ENCODE peak calls at places on chromosomes 2 and 18, in ten cellular contexts. L is cardiac muscle cell, O is neural progenitor cell, D is GM23338, M is heart right ventricle, Z is K562, Y is mucosa of descending colon, R is Peyer's patch, I is body of pancreas, A is endodermal cell. V is an unnamed sample.

GRCh38 chr2:216083464-216084279 is 2.0 kb downstream of the TMEM169 start:
- DNase-seq in L (peak; percentile 78), O (peak; percentile 87), D (peak; percentile 73), M (no peak), Z (no peak), Y (no peak), R (no peak), I (no peak), A (peak; percentile 84), V (no peak)

GRCh38 chr2:148794558-148794957 is 80.5 kb upstream of the KIF5C start:
- DNase-seq in L (peak; percentile 14), O (no peak), D (no peak), M (no peak), Z (no peak), Y (no peak), R (no peak), I (no peak), A (no peak), V (no peak)

GRCh38 chr2:205768815-205769493 is 86.7 kb downstream of the NRP2 start:
- DNase-seq in L (peak; percentile 49), O (no peak), D (no peak), M (no peak), Z (no peak), Y (no peak), R (no peak), I (no peak), A (no peak), V (no peak)

GRCh38 chr2:103788875-103789715 is 1027.3 kb downstream of the TMEM182 start:
- DNase-seq in L (no peak), O (peak; percentile 85), D (peak; percentile 76), M (peak; percentile 22), Z (no peak), Y (peak; percentile 1), R (no peak), I (peak; percentile 68), A (peak; percentile 81), V (no peak)

GRCh38 chr2:3625186-3625585 is 30.3 kb downstream of the COLEC11 start:
- DNase-seq in L (no peak), O (no peak), D (no peak), M (peak; percentile 1), Z (no peak), Y (no peak), R (no peak), I (peak; percentile 3), A (no peak), V (peak; percentile 33)

GRCh38 chr2:43887176-43887575 is 48.4 kb downstream of the ABCG8 start:
- DNase-seq in L (no peak), O (no peak), D (no peak), M (no peak), Z (no peak), Y (no peak), R (no peak), I (peak; percentile 67), A (no peak), V (no peak)

GRCh38 chr2:105597831-105598293 is 146.8 kb upstream of the NCK2 start:
- DNase-seq in L (no peak), O (no peak), D (no peak), M (no peak), Z (no peak), Y (no peak), R (no peak), I (no peak), A (no peak), V (no peak)

GRCh38 chr2:239264838-239265651 is 135.8 kb downstream of the HDAC4 start:
- DNase-seq in L (peak; percentile 57), O (no peak), D (no peak), M (no peak), Z (peak; percentile 56), Y (peak; percentile 75), R (peak; percentile 52), I (no peak), A (no peak), V (peak; percentile 58)

GRCh38 chr18:35417223-35417622 is 40.1 kb upstream of the ZNF396 start:
- DNase-seq in L (no peak), O (no peak), D (no peak), M (no peak), Z (no peak), Y (no peak), R (no peak), I (no peak), A (no peak), V (no peak)

GRCh38 chr2:168705534-168706470 is 96.6 kb upstream of the NOSTRIN start:
- DNase-seq in L (peak; percentile 69), O (peak; percentile 38), D (peak; percentile 68), M (no peak), Z (no peak), Y (peak; percentile 37), R (no peak), I (no peak), A (peak; percentile 30), V (no peak)

GRCh38 chr2:33207336-33207735 is 260.6 kb downstream of the LTBP1 start:
- DNase-seq in L (no peak), O (no peak), D (no peak), M (no peak), Z (no peak), Y (no peak), R (no peak), I (no peak), A (no peak), V (no peak)

GRCh38 chr2:192194866-192195547 is at the start of gene TMEFF2:
- DNase-seq in L (peak; percentile 64), O (peak; percentile 96), D (peak; percentile 96), M (peak; percentile 61), Z (peak; percentile 50), Y (peak; percentile 12), R (peak; percentile 19), I (peak; percentile 26), A (peak; percentile 98), V (peak; percentile 62)

GRCh38 chr2:12141618-12142220 is 395.3 kb downstream of the LPIN1 start:
- DNase-seq in L (no peak), O (no peak), D (no peak), M (no peak), Z (no peak), Y (no peak), R (no peak), I (no peak), A (no peak), V (no peak)

GRCh38 chr18:26574958-26575864 is 26.9 kb upstream of the KCTD1 start:
- DNase-seq in L (peak; percentile 68), O (peak; percentile 66), D (peak; percentile 83), M (peak; percentile 5), Z (no peak), Y (peak; percentile 42), R (no peak), I (peak; percentile 32), A (peak; percentile 84), V (peak; percentile 36)
- H3K4me3 ChIP-seq in L (peak overlapping the region; percentile 11), O (peak overlapping the region; percentile 39), D (peak overlapping the region; percentile 41), M (peak overlapping the region; percentile 51), Z (no peak overlapping the region), Y (no peak overlapping the region), R (no peak overlapping the region), I (no peak overlapping the region), A (peak overlapping the region; percentile 72), V (peak overlapping the region; percentile 63)

DNA sequence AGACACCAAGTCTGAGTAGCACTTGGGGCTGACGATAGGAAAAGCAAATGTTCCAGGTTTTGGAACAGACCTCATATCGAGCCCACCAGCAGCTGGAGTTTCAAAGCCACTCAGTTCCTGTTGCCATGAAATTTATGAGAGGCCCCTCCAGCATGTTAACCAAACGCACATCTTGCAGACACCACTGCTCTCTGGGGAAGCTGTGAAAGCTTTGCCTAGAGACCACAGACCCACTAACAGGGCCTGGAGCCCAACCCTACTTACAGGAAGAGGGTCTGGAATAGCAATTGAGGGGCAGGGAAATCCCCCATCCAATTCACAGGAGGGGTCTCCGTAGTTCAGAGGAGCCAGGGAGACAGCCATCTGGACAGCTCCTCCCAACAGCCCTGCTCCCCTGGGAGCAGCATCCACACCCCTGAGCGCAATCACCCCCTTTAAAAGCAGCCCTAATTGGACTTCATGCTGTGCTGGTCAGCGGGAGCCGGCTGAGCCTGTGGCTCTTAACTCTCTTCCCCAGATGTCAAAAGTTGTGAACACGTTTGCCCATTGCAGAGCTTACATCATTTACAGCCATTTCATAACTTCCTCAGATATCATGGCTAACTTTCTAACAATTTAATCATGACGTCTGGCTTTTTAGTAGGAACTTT is 81.2 kb downstream of the TGFA start:
- DNase-seq in L (peak; percentile 39), O (peak; percentile 31), D (no peak), M (no peak), Z (no peak), Y (no peak), R (no peak), I (no peak), A (no peak), V (no peak)
- H3K4me1 ChIP-seq in L (peaks cover 50% of the 10 kb centered on the region), O (peaks cover 19% of the 10 kb centered on the region), D (no peaks in the 10 kb centered on the region), M (peaks cover 6% of the 10 kb centered on the region), Z (no peaks in the 10 kb centered on the region), Y (no peaks in the 10 kb centered on the region), R (no peaks in the 10 kb centered on the region), I (no peaks in the 10 kb centered on the region), A (peaks cover 6% of the 10 kb centered on the region), V (no peaks in the 10 kb centered on the region)

GRCh38 chr18:12837747-12838146 is 46.3 kb downstream of the PTPN2 start:
- DNase-seq in L (peak; percentile 73), O (no peak), D (no peak), M (no peak), Z (no peak), Y (no peak), R (no peak), I (no peak), A (no peak), V (no peak)

GRCh38 chr18:12838178-12838634 is 45.8 kb downstream of the PTPN2 start:
- DNase-seq in L (peak; percentile 94), O (no peak), D (peak; percentile 26), M (no peak), Z (no peak), Y (peak; percentile 80), R (no peak), I (peak; percentile 74), A (peak; percentile 51), V (peak; percentile 27)

GRCh38 chr18:12840382-12840781 is 43.7 kb downstream of the PTPN2 start:
- DNase-seq in L (no peak), O (no peak), D (no peak), M (no peak), Z (no peak), Y (no peak), R (no peak), I (no peak), A (no peak), V (no peak)

GRCh38 chr18:12839526-12840196 is 44.4 kb downstream of the PTPN2 start:
- DNase-seq in L (peak; percentile 64), O (no peak), D (no peak), M (no peak), Z (no peak), Y (peak; percentile 25), R (no peak), I (no peak), A (no peak), V (no peak)

DNA sequence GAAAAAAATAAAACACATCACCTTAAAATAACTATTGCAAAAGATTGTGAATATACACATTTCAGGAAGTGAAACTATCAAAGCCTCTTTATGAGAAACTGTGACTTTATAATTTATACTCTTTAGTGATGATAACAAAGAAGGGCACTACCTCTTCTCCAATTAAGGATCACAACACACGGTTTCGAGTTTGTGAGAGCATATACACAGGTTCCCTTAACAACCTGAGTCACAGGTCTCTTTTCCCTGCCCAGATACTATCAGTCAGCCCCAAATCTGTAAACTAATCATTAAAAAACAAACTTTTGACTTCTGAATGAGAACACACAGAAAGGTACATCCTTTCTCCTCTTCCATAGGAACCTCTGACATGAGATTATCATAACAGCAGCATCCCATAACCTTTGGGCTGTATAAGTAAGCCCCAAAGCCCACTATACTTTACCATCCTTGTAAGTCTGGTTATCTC is 44.9 kb downstream of the PTPN2 start:
- DNase-seq in L (no peak), O (no peak), D (no peak), M (no peak), Z (no peak), Y (no peak), R (no peak), I (no peak), A (no peak), V (no peak)
- H3K4me3 ChIP-seq in L (no peak overlapping the region), O (no peak overlapping the region), D (no peak overlapping the region), M (no peak overlapping the region), Z (no peak overlapping the region), Y (no peak overlapping the region), R (peak overlapping the region; percentile 4), I (no peak overlapping the region), A (no peak overlapping the region), V (no peak overlapping the region)

GRCh38 chr18:78297048-78297447 is 682.6 kb upstream of the SALL3 start:
- DNase-seq in L (no peak), O (no peak), D (no peak), M (no peak), Z (no peak), Y (no peak), R (no peak), I (no peak), A (no peak), V (no peak)
- H3K4me1 ChIP-seq in L (no peaks in the 10 kb centered on the region), O (peaks cover 11% of the 10 kb centered on the region), D (no peaks in the 10 kb centered on the region), M (no peaks in the 10 kb centered on the region), Z (no peaks in the 10 kb centered on the region), Y (no peaks in the 10 kb centered on the region), R (no peaks in the 10 kb centered on the region), I (peaks cover 5% of the 10 kb centered on the region), A (no peaks in the 10 kb centered on the region), V (no peaks in the 10 kb centered on the region)